ENCODE peak calls at places on chromosomes 3 and 15, in seven cellular contexts. Z is OCI-LY7; B is CD8-positive, alpha-beta memory T cell; T is ELF-1; W is AG20443; P is lung; K is non-pigmented ciliary epithelial cell. V is an unnamed sample.

GRCh38 chr3:171326717-171327440 is 133.3 kb downstream of the TNIK start:
- DNase-seq in P (no peak), B (no peak), K (no peak), W (no peak), Z (no peak), T (no peak), V (no peak)

GRCh38 chr3:27326211-27326948 is 42.8 kb downstream of the NEK10 start:
- DNase-seq in Z (no peak), B (no peak), K (peak), W (peak), T (no peak), P (no peak), V (peak)

GRCh38 chr3:195058311-195059005 is 212.5 kb downstream of the XXYLT1 start:
- DNase-seq in B (peak), K (no peak), W (no peak), Z (no peak), T (no peak), P (no peak), V (no peak)

GRCh38 chr3:67349551-67350174 is 304.7 kb downstream of the SUCLG2 start:
- DNase-seq in B (no peak), T (no peak), Z (no peak), K (peak), P (no peak), W (no peak), V (no peak)

GRCh38 chr3:47441796-47442551 is 33.8 kb downstream of the SCAP start:
- DNase-seq in P (no peak), B (no peak), K (no peak), T (no peak), Z (no peak), W (no peak), V (no peak)

GRCh38 chr3:68007621-68008226 is 353.3 kb upstream of the SUCLG2 start:
- DNase-seq in P (no peak), B (peak), K (no peak), W (peak), T (peak), Z (no peak), V (no peak)

GRCh38 chr15:73051811-73052678 is at the start of gene NEO1:
- DNase-seq in Z (peak), B (peak), W (peak), P (peak), T (peak), K (no peak), V (peak)

GRCh38 chr3:113557374-113557773 is 25.0 kb downstream of the SIDT1 start:
- DNase-seq in T (peak), K (peak), B (no peak), Z (no peak), W (peak), P (no peak), V (peak)

GRCh38 chr15:41848595-41848994 is 9.9 kb downstream of the PLA2G4B start:
- DNase-seq in W (no peak), B (no peak), T (no peak), K (no peak), P (no peak), Z (no peak), V (no peak)